ENCODE peak calls at places on chromosomes 16 and 17, in six cellular contexts. N, V, U, A, E and W are unnamed samples.

GRCh38 chr16:50244140-50244503 is 22.2 kb upstream of the ADCY7 start:
- DNase-seq in N (no peak), V (no peak), U (no peak), A (no peak), E (no peak), W (no peak)

GRCh38 chr17:12348476-12348875 is 317.2 kb upstream of the MYOCD start:
- DNase-seq in N (no peak), V (no peak), U (no peak), A (no peak), E (no peak), W (no peak)

GRCh38 chr16:74730049-74730683 is 29.5 kb upstream of the MLKL start:
- DNase-seq in N (no peak), V (no peak), U (no peak), A (peak), E (no peak), W (no peak)

GRCh38 chr17:39073916-39074315 is 77.5 kb downstream of the PLXDC1 start:
- DNase-seq in N (no peak), V (no peak), U (no peak), A (peak), E (no peak), W (no peak)

GRCh38 chr16:345686-346231 is 6.8 kb downstream of the AXIN1 start:
- DNase-seq in N (no peak), V (no peak), U (no peak), A (no peak), E (peak), W (no peak)

GRCh38 chr17:20156196-20157077 is 147.3 kb downstream of the SPECC1 start:
- DNase-seq in N (peak), V (peak), U (no peak), A (peak), E (peak), W (peak)

GRCh38 chr17:83069931-83070374 is 9.5 kb upstream of the METRNL start:
- DNase-seq in N (no peak), V (no peak), U (no peak), A (no peak), E (no peak), W (no peak)

GRCh38 chr17:35786941-35787432 is 8.5 kb downstream of the MMP28 start:
- DNase-seq in N (no peak), V (no peak), U (no peak), A (no peak), E (no peak), W (no peak)

GRCh38 chr16:86577314-86577971 is 906 bp upstream of the FOXL1 start:
- DNase-seq in N (no peak), V (no peak), U (no peak), A (no peak), E (no peak), W (no peak)

GRCh38 chr17:77133087-77133633 is 7.6 kb upstream of the SEC14L1 start:
- DNase-seq in N (no peak), V (no peak), U (no peak), A (no peak), E (no peak), W (no peak)

GRCh38 chr16:31452631-31453106 is 6.6 kb upstream of the ARMC5 start:
- DNase-seq in N (peak), V (no peak), U (no peak), A (no peak), E (no peak), W (no peak)

GRCh38 chr16:87431926-87432325 is 39.8 kb downstream of the MAP1LC3B start:
- DNase-seq in N (no peak), V (no peak), U (no peak), A (peak), E (no peak), W (no peak)

GRCh38 chr16:67249178-67249759 is 490 bp downstream of the SLC9A5 start:
- DNase-seq in N (no peak), V (no peak), U (no peak), A (no peak), E (peak), W (no peak)

GRCh38 chr16:85029413-85029794 is 1.8 kb downstream of the KIAA0513 start:
- DNase-seq in N (peak), V (no peak), U (peak), A (no peak), E (peak), W (no peak)

GRCh38 chr17:82440377-82440981 is 10.1 kb downstream of the CYBC1 start:
- DNase-seq in N (no peak), V (no peak), U (no peak), A (no peak), E (no peak), W (no peak)

GRCh38 chr17:50779747-50780363 is 12.5 kb upstream of the ANKRD40CL start:
- DNase-seq in N (no peak), V (no peak), U (no peak), A (no peak), E (peak), W (no peak)

GRCh38 chr16:3993052-3993785 is 112.7 kb upstream of the CREBBP start:
- DNase-seq in N (no peak), V (no peak), U (no peak), A (no peak), E (no peak), W (no peak)